ENCODE peak calls at places on chromosomes 11 and 22, in eight cellular contexts. Y is right lobe of liver, F is tibial nerve, G is NB4, B is uterus, S is gastrocnemius medialis, H is ovary, R is spleen. A is an unnamed sample.

GRCh38 chr11:67484847-67485311 is 2.1 kb downstream of the AIP start:
- DNase-seq in S (no peak), B (no peak), Y (peak), H (peak), G (peak), R (peak), F (no peak), A (no peak)

GRCh38 chr11:8318536-8318935 is 54.9 kb upstream of the LMO1 start:
- DNase-seq in H (no peak), S (no peak), R (peak), B (no peak), Y (no peak), G (peak), F (no peak), A (no peak)

GRCh38 chr11:4683020-4683419 is 14.6 kb downstream of the OR51E2 start:
- DNase-seq in H (no peak), Y (no peak), B (no peak), R (no peak), S (no peak), F (no peak), G (no peak), A (no peak)

GRCh38 chr11:126113515-126113957 is 50.9 kb upstream of the CDON start:
- DNase-seq in R (peak), G (peak), S (peak), Y (peak), H (peak), F (peak), B (peak), A (no peak)

GRCh38 chr11:765025-765801 is 12.1 kb downstream of the GATD1 start:
- DNase-seq in H (peak), S (no peak), R (peak), G (peak), Y (peak), F (no peak), B (no peak), A (no peak)

GRCh38 chr11:122697636-122698167 is 42.2 kb downstream of the UBASH3B start:
- DNase-seq in G (peak), Y (no peak), R (no peak), H (no peak), F (peak), B (no peak), S (no peak), A (no peak)

GRCh38 chr22:28883917-28884753 is 763 bp downstream of the ZNRF3 start:
- DNase-seq in B (peak), S (no peak), G (peak), Y (peak), R (peak), H (peak), F (no peak), A (no peak)

GRCh38 chr11:118060081-118060661 is 16.7 kb upstream of the TMPRSS4 start:
- DNase-seq in S (no peak), Y (no peak), R (no peak), H (no peak), G (no peak), F (no peak), B (peak), A (no peak)

GRCh38 chr22:19429950-19430889 is 1.3 kb downstream of the HIRA start:
- DNase-seq in B (no peak), R (no peak), Y (peak), F (no peak), S (no peak), H (peak), G (peak), A (no peak)

GRCh38 chr22:26891431-26891830 is 234.0 kb downstream of the MIAT start:
- DNase-seq in F (no peak), G (no peak), B (no peak), S (no peak), R (no peak), Y (no peak), H (no peak), A (no peak)

GRCh38 chr11:57568330-57568766 is 876 bp upstream of the UBE2L6 start:
- DNase-seq in G (no peak), R (no peak), Y (no peak), S (peak), H (peak), B (peak), F (peak), A (peak)

GRCh38 chr11:110091995-110092576 is 1.1 kb upstream of the ZC3H12C start:
- DNase-seq in S (no peak), F (no peak), H (no peak), R (no peak), Y (no peak), B (no peak), G (peak), A (no peak)

GRCh38 chr11:35292290-35292689 is 127.1 kb downstream of the SLC1A2 start:
- DNase-seq in S (no peak), R (no peak), F (no peak), B (no peak), G (no peak), H (no peak), Y (no peak), A (no peak)

GRCh38 chr11:125170001-125170405 is 5.5 kb downstream of the PKNOX2 start:
- DNase-seq in H (no peak), B (no peak), Y (no peak), R (peak), S (no peak), F (no peak), G (no peak), A (no peak)

GRCh38 chr11:96102664-96103068 is 178.8 kb upstream of the MTMR2 start:
- DNase-seq in S (no peak), H (no peak), Y (no peak), F (no peak), G (no peak), B (no peak), R (no peak), A (no peak)
- H3K4me3 ChIP-seq in S (no peak), H (no peak), Y (no peak), F (no peak), G (no peak), B (no peak), R (no peak), A (no peak)

GRCh38 chr22:47807506-47807905 is 1045.1 kb downstream of the TBC1D22A start:
- DNase-seq in H (no peak), F (no peak), Y (no peak), S (no peak), G (no peak), R (no peak), B (no peak), A (no peak)

GRCh38 chr22:47806894-47807293 is 1044.4 kb downstream of the TBC1D22A start:
- DNase-seq in R (no peak), Y (no peak), F (no peak), S (no peak), G (no peak), B (no peak), H (no peak), A (no peak)

GRCh38 chr22:47804281-47804680 is 1041.8 kb downstream of the TBC1D22A start:
- DNase-seq in F (no peak), R (no peak), S (no peak), G (no peak), H (no peak), Y (no peak), B (no peak), A (no peak)

GRCh38 chr22:47808236-47808845 is 1045.9 kb downstream of the TBC1D22A start:
- DNase-seq in S (no peak), F (no peak), Y (no peak), R (no peak), B (no peak), G (no peak), H (no peak), A (no peak)

GRCh38 chr22:47805394-47805935 is 1043.0 kb downstream of the TBC1D22A start:
- DNase-seq in G (no peak), H (no peak), R (no peak), Y (no peak), B (no peak), S (no peak), F (no peak), A (no peak)
- TF ChIP-seq CTCF in G (no peak), H (no peak), R (no peak), Y (no peak), B (no peak), S (no peak), F (no peak), A (no peak)

DNA sequence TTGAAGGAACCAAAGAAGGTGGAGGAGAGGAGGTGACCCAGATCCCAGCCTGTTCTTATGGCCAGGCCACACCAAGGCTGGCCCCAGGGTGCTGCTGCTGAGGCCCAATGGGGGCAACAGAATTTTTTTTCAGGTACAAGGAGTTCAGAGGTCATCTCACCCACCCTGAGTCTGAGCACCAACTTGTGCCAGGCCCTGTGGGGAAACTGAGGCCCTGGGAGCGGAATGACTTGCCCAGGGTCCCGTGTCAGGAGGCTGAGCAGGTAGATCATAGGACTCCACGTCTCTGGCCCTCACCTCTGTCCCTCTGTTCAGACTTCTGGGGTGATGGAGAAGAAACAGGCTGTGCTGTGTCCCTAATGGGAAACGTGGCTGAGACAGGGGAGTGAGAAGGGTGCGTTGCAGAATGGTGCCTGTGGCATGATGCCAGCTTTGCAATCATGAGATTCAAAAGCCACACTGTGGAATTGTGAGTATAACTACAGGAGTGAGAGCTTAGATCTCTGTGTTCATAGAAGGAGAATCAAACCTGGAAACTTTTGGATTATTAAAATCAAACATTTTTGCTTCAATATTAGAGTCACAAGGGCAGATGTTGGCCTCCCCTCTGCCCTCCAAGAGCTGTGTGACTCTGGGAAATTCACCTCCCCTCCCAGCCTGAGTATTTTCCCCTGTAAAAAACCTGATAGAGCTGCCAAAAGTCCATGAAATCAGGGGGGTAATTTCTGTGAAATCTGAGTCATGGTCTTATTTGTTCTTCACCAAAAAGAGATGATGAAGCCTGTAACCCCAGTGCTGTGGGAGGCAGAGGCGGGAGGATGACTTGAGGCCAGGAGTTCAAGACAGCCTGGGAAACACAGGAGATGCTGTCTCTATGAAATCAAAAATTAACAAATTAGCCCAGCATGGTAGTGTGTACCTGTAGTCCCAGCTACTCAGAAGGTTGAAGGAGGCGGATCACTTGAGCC is 874 bp downstream of the APOL1 start:
- DNase-seq in G (no peak), H (peak), S (no peak), R (no peak), Y (no peak), F (peak), B (no peak), A (no peak)
- TF ChIP-seq POLR2A in G (no peak), H (no peak), S (no peak), R (no peak), Y (no peak), F (no peak), B (no peak), A (no peak)

GRCh38 chr11:10455637-10456487 is 798 bp downstream of the AMPD3 start:
- DNase-seq in Y (peak), H (no peak), G (peak), S (peak), B (peak), R (peak), F (peak), A (peak)
- H3K4me3 ChIP-seq in Y (peak), H (peak), G (peak), S (peak), B (no peak), R (peak), F (no peak), A (peak)

GRCh38 chr11:77074626-77075221 is 8.0 kb downstream of the CAPN5 start:
- DNase-seq in Y (no peak), B (peak), S (no peak), G (no peak), R (no peak), H (peak), F (no peak), A (no peak)

GRCh38 chr11:77072851-77073327 is 6.1 kb downstream of the CAPN5 start:
- DNase-seq in H (no peak), R (no peak), F (no peak), G (no peak), S (no peak), B (no peak), Y (no peak), A (no peak)

GRCh38 chr11:77074205-77074604 is 7.4 kb downstream of the CAPN5 start:
- DNase-seq in G (no peak), S (no peak), B (peak), R (no peak), F (no peak), H (peak), Y (no peak), A (no peak)

GRCh38 chr11:77071671-77072605 is 5.2 kb downstream of the CAPN5 start:
- DNase-seq in Y (no peak), S (no peak), H (peak), G (peak), B (peak), F (no peak), R (no peak), A (no peak)

GRCh38 chr11:77073328-77074001 is 6.7 kb downstream of the CAPN5 start:
- DNase-seq in H (peak), G (peak), Y (no peak), B (peak), S (peak), R (peak), F (peak), A (no peak)
- TF ChIP-seq CTCF in H (peak), G (no peak), Y (peak), B (peak), S (no peak), R (peak), F (peak), A (peak)

DNA sequence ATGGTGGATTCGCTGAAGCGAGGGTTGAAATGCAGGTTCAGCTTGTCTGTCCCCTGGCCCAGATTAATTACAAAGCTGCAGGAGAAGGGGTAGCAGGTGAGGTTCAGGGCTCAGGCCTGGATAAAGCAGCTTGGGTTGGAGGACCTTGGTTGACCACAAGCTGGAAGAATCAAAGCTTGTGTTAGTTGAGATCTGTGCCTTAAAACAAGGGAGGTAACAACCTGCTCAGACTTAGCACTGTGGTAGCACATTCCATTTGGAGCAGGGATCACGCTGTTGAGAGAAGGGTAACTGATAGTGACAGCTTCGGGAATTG is 9.3 kb downstream of the LGALS2 start:
- DNase-seq in R (no peak), S (no peak), Y (no peak), F (no peak), G (no peak), H (no peak), B (no peak), A (no peak)
- TF ChIP-seq POLR2A in R (no peak), S (no peak), Y (no peak), F (no peak), G (no peak), H (no peak), B (no peak), A (no peak)

GRCh38 chr11:128054323-128054910 is 532.9 kb downstream of the ETS1 start:
- DNase-seq in S (no peak), Y (no peak), H (no peak), R (no peak), G (no peak), F (no peak), B (no peak), A (no peak)
- H3K4me3 ChIP-seq in S (no peak), Y (no peak), H (no peak), R (no peak), G (no peak), F (no peak), B (no peak), A (no peak)

DNA sequence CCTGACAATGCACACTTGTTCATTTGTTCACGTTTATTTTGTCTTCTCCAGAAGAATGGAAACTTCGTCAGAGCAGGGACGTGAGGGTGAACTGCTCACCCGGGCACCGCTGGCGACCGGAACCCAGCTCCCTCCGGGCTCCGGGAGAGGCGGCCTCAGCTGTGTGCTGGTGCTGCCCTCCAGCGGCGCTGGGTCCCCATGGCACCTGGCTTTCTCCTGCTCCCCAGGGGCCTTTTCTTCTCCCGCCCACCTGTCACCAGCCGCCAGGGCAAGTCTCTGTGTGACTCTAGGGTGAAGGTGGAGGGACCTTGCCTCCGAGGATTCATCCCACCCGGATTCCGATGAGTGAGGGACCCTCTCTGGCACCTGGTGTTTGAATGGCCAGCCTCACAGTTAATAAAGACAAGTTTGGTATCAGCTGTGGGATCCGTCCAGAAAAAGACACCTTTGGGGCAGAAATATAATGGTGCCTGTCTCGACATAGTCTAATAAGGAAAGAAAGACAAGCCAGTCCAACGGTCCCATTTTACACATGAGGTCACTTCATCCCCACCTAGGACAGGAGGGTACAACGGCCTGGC is 32.9 kb upstream of the SLC35C1 start:
- DNase-seq in F (peak), R (peak), H (peak), B (peak), Y (peak), G (peak), S (peak), A (peak)
- TF ChIP-seq CTCF in F (peak), R (peak), H (peak), B (peak), Y (peak), G (peak), S (peak), A (peak)